ENCODE peak calls at places on chromosomes 6 and 20, in seven cellular contexts. U is effector CD4-positive, alpha-beta T cell; W is pulmonary artery endothelial cell; M is fibroblast of the conjunctiva; R is stimulated activated CD4-positive, alpha-beta T cell treated with anti-CD3 and anti-CD28 coated beads, Interleukin-12 subunit alpha, Interleukin-12 subunit beta, amount 100 ng/mL, for 4 hours; L is right lobe of liver; Q is stimulated activated naive CD4-positive, alpha-beta T cell treated with Interleukin-2 at 50 U/mL for 16 hours. I is an unnamed sample.
A peak's percentile ranks its signal among the peaks of the same experiment; 100 is the strongest.

GRCh38 chr20:50438986-50439407 is 71.2 kb upstream of the PTPN1 start:
- DNase-seq in M (no peak), R (no peak), U (no peak), W (no peak), Q (no peak), L (no peak), I (peak; percentile 58)

GRCh38 chr20:63253438-63254236 is 626 bp downstream of the NKAIN4 start:
- DNase-seq in L (no peak), U (no peak), R (no peak), Q (no peak), M (no peak), W (no peak), I (peak; percentile 55)

GRCh38 chr20:55394592-55394991 is 610.7 kb downstream of the CBLN4 start:
- DNase-seq in M (no peak), W (no peak), R (no peak), Q (no peak), U (no peak), L (no peak), I (no peak)

GRCh38 chr20:39874049-39874893 is 814.8 kb downstream of the MAFB start:
- DNase-seq in R (no peak), U (no peak), W (no peak), L (peak; percentile 70), M (peak; percentile 81), Q (no peak), I (peak; percentile 89)

GRCh38 chr6:149114167-149114566 is 203.3 kb upstream of the TAB2 start:
- DNase-seq in R (no peak), U (no peak), M (no peak), L (no peak), W (no peak), Q (no peak), I (no peak)

GRCh38 chr6:113574147-113574546 is 283.0 kb upstream of the MARCKS start:
- DNase-seq in Q (no peak), R (no peak), L (no peak), U (no peak), M (no peak), W (no peak), I (no peak)

GRCh38 chr6:15247750-15248450 is 2.0 kb downstream of the JARID2 start:
- DNase-seq in M (no peak), W (no peak), R (peak; percentile 61), Q (peak; percentile 69), L (peak; percentile 74), U (peak; percentile 19), I (peak; percentile 82)

GRCh38 chr6:156992396-156992795 is 215.2 kb downstream of the ARID1B start:
- DNase-seq in R (no peak), W (no peak), M (no peak), L (no peak), U (no peak), Q (no peak), I (no peak)

GRCh38 chr6:29953001-29953436 is 10.7 kb downstream of the HLA-A start:
- DNase-seq in R (no peak), U (no peak), M (no peak), Q (no peak), W (no peak), L (no peak), I (peak; percentile 23)

GRCh38 chr6:159279790-159280277 is 110.6 kb downstream of the FNDC1 start:
- DNase-seq in W (no peak), L (peak; percentile 33), Q (no peak), R (no peak), U (no peak), M (no peak), I (no peak)

GRCh38 chr20:61708891-61709290 is 356.8 kb downstream of the TAF4 start:
- DNase-seq in U (no peak), Q (no peak), R (no peak), M (no peak), L (no peak), W (no peak), I (no peak)

GRCh38 chr6:116465246-116465645 is 4.1 kb downstream of the CALHM6 start:
- DNase-seq in L (no peak), M (no peak), U (no peak), W (no peak), Q (no peak), R (no peak), I (no peak)

GRCh38 chr20:23084845-23085355 is 1.2 kb downstream of the CD93 start:
- DNase-seq in L (no peak), R (no peak), Q (no peak), U (no peak), W (no peak), M (no peak), I (no peak)

GRCh38 chr6:83615025-83615999 is 93.6 kb downstream of the SNAP91 start:
- DNase-seq in L (no peak), M (peak; percentile 12), R (no peak), U (no peak), W (no peak), Q (no peak), I (peak; percentile 53)

GRCh38 chr6:46794068-46794467 is 879 bp downstream of the MEP1A start:
- DNase-seq in M (no peak), U (no peak), W (no peak), Q (no peak), L (no peak), R (no peak), I (peak; percentile 15)

GRCh38 chr6:90393232-90393884 is 96.7 kb upstream of the BACH2 start:
- DNase-seq in L (no peak), W (peak; percentile 11), U (peak; percentile 57), Q (peak; percentile 46), M (peak; percentile 46), R (peak; percentile 60), I (peak; percentile 77)

GRCh38 chr6:122654016-122654415 is 43.8 kb downstream of the PKIB start:
- DNase-seq in W (no peak), U (no peak), M (no peak), R (no peak), Q (no peak), L (no peak), I (no peak)

GRCh38 chr6:90885611-90886056 is 298.8 kb upstream of the MAP3K7 start:
- DNase-seq in U (no peak), R (no peak), M (no peak), W (no peak), Q (no peak), L (no peak), I (no peak)

GRCh38 chr20:61601361-61601760 is 349.3 kb downstream of the CDH4 start:
- DNase-seq in M (no peak), Q (no peak), L (no peak), R (no peak), W (no peak), U (no peak), I (no peak)

GRCh38 chr20:37997516-37997915 is 35.7 kb downstream of the TTI1 start:
- DNase-seq in R (no peak), W (no peak), M (no peak), L (no peak), Q (no peak), U (no peak), I (no peak)

GRCh38 chr6:43666181-43666920 is 21.2 kb downstream of the MRPS18A start:
- DNase-seq in M (no peak), L (no peak), Q (no peak), W (no peak), U (no peak), R (no peak), I (no peak)

I was measured in hepatocyte.